ENCODE peak calls at places on chromosomes 2 and 18, in seven cellular contexts. One of them, this sample, is unnamed. For H3K4me1, the result is how much of the 10 kb centered on the place peaks cover.

GRCh38 chr2:143475131-143475784 is 346.0 kb downstream of the ARHGAP15 start:
- DNase-seq in left lung: no peak
- DNase-seq in A549: no peak
- DNase-seq in CD8-positive, alpha-beta T cell: no peak
- DNase-seq in OCI-LY7: no peak
- DNase-seq in tibial artery: no peak
- DNase-seq in cardiac muscle cell: no peak
- DNase-seq in this sample: no peak

GRCh38 chr2:240982821-240983281 is 15.6 kb upstream of the SNED1 start:
- DNase-seq in left lung: peak
- DNase-seq in A549: no peak
- DNase-seq in CD8-positive, alpha-beta T cell: no peak
- DNase-seq in OCI-LY7: no peak
- DNase-seq in tibial artery: peak
- DNase-seq in cardiac muscle cell: no peak
- DNase-seq in this sample: no peak

GRCh38 chr2:150909613-150910012 is 352.1 kb downstream of the RBM43 start:
- DNase-seq in left lung: no peak
- DNase-seq in A549: peak
- DNase-seq in CD8-positive, alpha-beta T cell: no peak
- DNase-seq in OCI-LY7: no peak
- DNase-seq in tibial artery: no peak
- DNase-seq in cardiac muscle cell: no peak
- DNase-seq in this sample: no peak

GRCh38 chr2:186653511-186653910 is 40.3 kb upstream of the FAM171B start:
- DNase-seq in left lung: no peak
- DNase-seq in A549: no peak
- DNase-seq in CD8-positive, alpha-beta T cell: no peak
- DNase-seq in OCI-LY7: no peak
- DNase-seq in tibial artery: no peak
- DNase-seq in cardiac muscle cell: no peak
- DNase-seq in this sample: no peak

GRCh38 chr2:37671013-37671815 is at the start of gene CDC42EP3:
- DNase-seq in left lung: peak
- DNase-seq in A549: peak
- DNase-seq in CD8-positive, alpha-beta T cell: peak
- DNase-seq in OCI-LY7: peak
- DNase-seq in tibial artery: peak
- DNase-seq in cardiac muscle cell: peak
- DNase-seq in this sample: peak

GRCh38 chr2:184004289-184004944 is 593.9 kb upstream of the ZNF804A start:
- DNase-seq in left lung: no peak
- DNase-seq in A549: no peak
- DNase-seq in CD8-positive, alpha-beta T cell: no peak
- DNase-seq in OCI-LY7: no peak
- DNase-seq in tibial artery: no peak
- DNase-seq in cardiac muscle cell: peak
- DNase-seq in this sample: peak

GRCh38 chr2:43430489-43430888 is 165.3 kb downstream of the THADA start:
- DNase-seq in left lung: no peak
- DNase-seq in A549: no peak
- DNase-seq in CD8-positive, alpha-beta T cell: no peak
- DNase-seq in OCI-LY7: no peak
- DNase-seq in tibial artery: no peak
- DNase-seq in cardiac muscle cell: no peak
- DNase-seq in this sample: no peak

GRCh38 chr2:147108553-147108952 is 736.3 kb upstream of the ACVR2A start:
- DNase-seq in left lung: no peak
- DNase-seq in A549: no peak
- DNase-seq in CD8-positive, alpha-beta T cell: no peak
- DNase-seq in OCI-LY7: no peak
- DNase-seq in tibial artery: no peak
- DNase-seq in cardiac muscle cell: no peak
- DNase-seq in this sample: no peak

GRCh38 chr2:204505946-204506345 is 39.3 kb upstream of the PARD3B start:
- DNase-seq in left lung: no peak
- DNase-seq in A549: no peak
- DNase-seq in CD8-positive, alpha-beta T cell: no peak
- DNase-seq in OCI-LY7: no peak
- DNase-seq in tibial artery: no peak
- DNase-seq in cardiac muscle cell: no peak
- DNase-seq in this sample: no peak

GRCh38 chr2:59997371-59997770 is 556.1 kb downstream of the BCL11A start:
- DNase-seq in left lung: no peak
- DNase-seq in A549: no peak
- DNase-seq in CD8-positive, alpha-beta T cell: no peak
- DNase-seq in OCI-LY7: no peak
- DNase-seq in tibial artery: no peak
- DNase-seq in cardiac muscle cell: no peak
- DNase-seq in this sample: no peak

GRCh38 chr18:6150481-6150880 is 255.2 kb upstream of the TMEM200C start:
- DNase-seq in left lung: no peak
- DNase-seq in A549: no peak
- DNase-seq in CD8-positive, alpha-beta T cell: no peak
- DNase-seq in OCI-LY7: no peak
- DNase-seq in tibial artery: no peak
- DNase-seq in cardiac muscle cell: no peak
- DNase-seq in this sample: no peak

GRCh38 chr2:237878321-237879057 is 19.1 kb downstream of the RAMP1 start:
- DNase-seq in left lung: no peak
- DNase-seq in A549: no peak
- DNase-seq in CD8-positive, alpha-beta T cell: no peak
- DNase-seq in OCI-LY7: no peak
- DNase-seq in tibial artery: peak
- DNase-seq in cardiac muscle cell: no peak
- DNase-seq in this sample: no peak

GRCh38 chr2:53353372-53354111 is 414.1 kb upstream of the CHAC2 start:
- DNase-seq in left lung: no peak
- DNase-seq in A549: peak
- DNase-seq in CD8-positive, alpha-beta T cell: no peak
- DNase-seq in OCI-LY7: no peak
- DNase-seq in tibial artery: no peak
- DNase-seq in cardiac muscle cell: no peak
- DNase-seq in this sample: peak

GRCh38 chr2:207790898-207791297 is 21.2 kb upstream of the FZD5 start:
- DNase-seq in left lung: no peak
- DNase-seq in A549: no peak
- DNase-seq in CD8-positive, alpha-beta T cell: no peak
- DNase-seq in OCI-LY7: no peak
- DNase-seq in tibial artery: no peak
- DNase-seq in cardiac muscle cell: no peak
- DNase-seq in this sample: no peak

GRCh38 chr2:169011698-169012097 is 19.4 kb downstream of the ABCB11 start:
- DNase-seq in left lung: no peak
- DNase-seq in A549: no peak
- DNase-seq in CD8-positive, alpha-beta T cell: no peak
- DNase-seq in OCI-LY7: no peak
- DNase-seq in tibial artery: no peak
- DNase-seq in cardiac muscle cell: no peak
- DNase-seq in this sample: no peak

GRCh38 chr2:169013628-169014026 is 17.5 kb downstream of the ABCB11 start:
- DNase-seq in left lung: no peak
- DNase-seq in A549: no peak
- DNase-seq in CD8-positive, alpha-beta T cell: no peak
- DNase-seq in OCI-LY7: no peak
- DNase-seq in tibial artery: no peak
- DNase-seq in cardiac muscle cell: no peak
- DNase-seq in this sample: no peak

GRCh38 chr2:169010633-169011460 is 20.3 kb downstream of the ABCB11 start:
- DNase-seq in left lung: no peak
- DNase-seq in A549: no peak
- DNase-seq in CD8-positive, alpha-beta T cell: no peak
- DNase-seq in OCI-LY7: no peak
- DNase-seq in tibial artery: no peak
- DNase-seq in cardiac muscle cell: no peak
- DNase-seq in this sample: no peak

GRCh38 chr2:169014780-169015179 is 16.3 kb downstream of the ABCB11 start:
- DNase-seq in left lung: no peak
- DNase-seq in A549: peak
- DNase-seq in CD8-positive, alpha-beta T cell: no peak
- DNase-seq in OCI-LY7: no peak
- DNase-seq in tibial artery: no peak
- DNase-seq in cardiac muscle cell: no peak
- DNase-seq in this sample: no peak

GRCh38 chr2:169012812-169013627 is 18.1 kb downstream of the ABCB11 start:
- DNase-seq in left lung: no peak
- DNase-seq in A549: no peak
- DNase-seq in CD8-positive, alpha-beta T cell: no peak
- DNase-seq in OCI-LY7: no peak
- DNase-seq in tibial artery: no peak
- DNase-seq in cardiac muscle cell: no peak
- DNase-seq in this sample: no peak
- H3K4me1 ChIP-seq in left lung: under half
- H3K4me1 ChIP-seq in A549: under half
- H3K4me1 ChIP-seq in CD8-positive, alpha-beta T cell: under half
- H3K4me1 ChIP-seq in OCI-LY7: under half
- H3K4me1 ChIP-seq in tibial artery: under half
- H3K4me1 ChIP-seq in cardiac muscle cell: under half
- H3K4me1 ChIP-seq in this sample: under half

GRCh38 chr2:85771486-85771885 is 17.7 kb downstream of the ATOH8 start:
- DNase-seq in left lung: no peak
- DNase-seq in A549: no peak
- DNase-seq in CD8-positive, alpha-beta T cell: no peak
- DNase-seq in OCI-LY7: no peak
- DNase-seq in tibial artery: no peak
- DNase-seq in cardiac muscle cell: no peak
- DNase-seq in this sample: no peak

GRCh38 chr2:85769987-85770362 is 16.2 kb downstream of the ATOH8 start:
- DNase-seq in left lung: no peak
- DNase-seq in A549: no peak
- DNase-seq in CD8-positive, alpha-beta T cell: no peak
- DNase-seq in OCI-LY7: no peak
- DNase-seq in tibial artery: no peak
- DNase-seq in cardiac muscle cell: no peak
- DNase-seq in this sample: no peak

GRCh38 chr2:85770369-85770768 is 16.6 kb downstream of the ATOH8 start:
- DNase-seq in left lung: no peak
- DNase-seq in A549: no peak
- DNase-seq in CD8-positive, alpha-beta T cell: no peak
- DNase-seq in OCI-LY7: no peak
- DNase-seq in tibial artery: no peak
- DNase-seq in cardiac muscle cell: no peak
- DNase-seq in this sample: no peak

GRCh38 chr2:85772019-85772745 is 18.4 kb downstream of the ATOH8 start:
- DNase-seq in left lung: peak
- DNase-seq in A549: peak
- DNase-seq in CD8-positive, alpha-beta T cell: no peak
- DNase-seq in OCI-LY7: no peak
- DNase-seq in tibial artery: peak
- DNase-seq in cardiac muscle cell: peak
- DNase-seq in this sample: peak

DNA sequence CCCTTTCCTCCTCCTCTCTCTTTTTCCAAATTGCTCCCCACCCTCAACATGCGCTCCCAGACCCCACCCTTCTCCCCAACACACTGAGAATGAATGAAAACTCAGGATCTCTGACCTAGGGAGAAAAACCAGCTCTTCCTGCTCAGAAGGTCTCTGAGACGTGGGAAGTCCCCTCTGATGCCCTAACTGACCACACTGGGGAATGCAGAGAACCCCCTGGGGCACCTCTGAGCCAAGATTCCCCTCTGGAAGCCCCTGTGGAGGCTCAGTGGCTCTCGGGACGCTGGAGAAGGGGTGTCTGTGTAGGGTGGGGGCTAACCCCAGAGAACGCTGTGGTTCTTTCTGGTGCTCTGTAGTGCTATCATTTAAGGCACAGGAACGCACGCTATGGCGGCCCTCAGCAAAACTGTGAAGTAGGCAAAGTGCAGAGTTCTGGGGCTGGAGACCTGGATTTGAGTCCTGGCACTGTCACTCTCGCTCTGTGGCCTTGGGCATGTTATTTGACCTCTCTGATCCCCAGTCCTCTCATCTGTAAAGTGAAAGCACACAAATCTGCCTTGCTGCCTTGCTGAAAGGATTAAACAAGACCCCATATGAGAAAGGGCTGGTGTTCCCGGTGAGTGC is 17.1 kb downstream of the ATOH8 start:
- DNase-seq in left lung: no peak
- DNase-seq in A549: no peak
- DNase-seq in CD8-positive, alpha-beta T cell: no peak
- DNase-seq in OCI-LY7: no peak
- DNase-seq in tibial artery: no peak
- DNase-seq in cardiac muscle cell: no peak
- DNase-seq in this sample: no peak
- H3K4me1 ChIP-seq in left lung: under half
- H3K4me1 ChIP-seq in A549: half or more
- H3K4me1 ChIP-seq in CD8-positive, alpha-beta T cell: under half
- H3K4me1 ChIP-seq in OCI-LY7: under half
- H3K4me1 ChIP-seq in tibial artery: under half
- H3K4me1 ChIP-seq in cardiac muscle cell: half or more
- H3K4me1 ChIP-seq in this sample: half or more

GRCh38 chr2:27906074-27906473 is 15.5 kb downstream of the BABAM2 start:
- DNase-seq in left lung: no peak
- DNase-seq in A549: no peak
- DNase-seq in CD8-positive, alpha-beta T cell: no peak
- DNase-seq in OCI-LY7: no peak
- DNase-seq in tibial artery: no peak
- DNase-seq in cardiac muscle cell: no peak
- DNase-seq in this sample: no peak
- H3K4me1 ChIP-seq in left lung: under half
- H3K4me1 ChIP-seq in A549: under half
- H3K4me1 ChIP-seq in CD8-positive, alpha-beta T cell: under half
- H3K4me1 ChIP-seq in OCI-LY7: under half
- H3K4me1 ChIP-seq in tibial artery: under half
- H3K4me1 ChIP-seq in cardiac muscle cell: under half
- H3K4me1 ChIP-seq in this sample: under half

GRCh38 chr18:13517369-13517768 is 209.0 kb downstream of the FAM210A start:
- DNase-seq in left lung: no peak
- DNase-seq in A549: no peak
- DNase-seq in CD8-positive, alpha-beta T cell: no peak
- DNase-seq in OCI-LY7: no peak
- DNase-seq in tibial artery: no peak
- DNase-seq in cardiac muscle cell: no peak
- DNase-seq in this sample: no peak

GRCh38 chr18:13513481-13513880 is 212.9 kb downstream of the FAM210A start:
- DNase-seq in left lung: no peak
- DNase-seq in A549: no peak
- DNase-seq in CD8-positive, alpha-beta T cell: no peak
- DNase-seq in OCI-LY7: no peak
- DNase-seq in tibial artery: no peak
- DNase-seq in cardiac muscle cell: no peak
- DNase-seq in this sample: no peak

GRCh38 chr18:13518382-13518781 is 208.0 kb downstream of the FAM210A start:
- DNase-seq in left lung: no peak
- DNase-seq in A549: no peak
- DNase-seq in CD8-positive, alpha-beta T cell: no peak
- DNase-seq in OCI-LY7: no peak
- DNase-seq in tibial artery: no peak
- DNase-seq in cardiac muscle cell: no peak
- DNase-seq in this sample: no peak

GRCh38 chr18:13514558-13514957 is 211.8 kb downstream of the FAM210A start:
- DNase-seq in left lung: no peak
- DNase-seq in A549: no peak
- DNase-seq in CD8-positive, alpha-beta T cell: no peak
- DNase-seq in OCI-LY7: no peak
- DNase-seq in tibial artery: no peak
- DNase-seq in cardiac muscle cell: no peak
- DNase-seq in this sample: no peak

DNA sequence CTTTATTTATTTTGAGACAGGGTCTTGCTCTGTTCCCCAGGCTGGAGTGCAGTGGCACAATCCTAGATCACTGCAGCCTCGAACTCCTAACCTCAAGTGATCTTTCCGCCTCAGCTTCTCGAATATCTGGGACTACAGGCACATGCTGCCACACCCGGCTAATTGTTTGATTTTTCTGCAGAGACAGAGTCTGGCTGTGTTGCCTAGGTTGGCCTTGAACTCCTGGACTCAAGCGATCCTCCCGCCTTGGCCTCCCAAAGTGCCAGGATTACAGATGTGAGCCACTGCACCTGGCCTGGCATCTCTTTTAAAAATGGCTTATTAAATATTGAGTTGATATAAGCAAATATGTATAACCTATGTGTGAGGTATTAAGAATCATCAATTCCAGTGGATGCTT is 209.5 kb downstream of the FAM210A start:
- DNase-seq in left lung: no peak
- DNase-seq in A549: no peak
- DNase-seq in CD8-positive, alpha-beta T cell: no peak
- DNase-seq in OCI-LY7: no peak
- DNase-seq in tibial artery: no peak
- DNase-seq in cardiac muscle cell: no peak
- DNase-seq in this sample: no peak
- H3K4me1 ChIP-seq in left lung: under half
- H3K4me1 ChIP-seq in A549: under half
- H3K4me1 ChIP-seq in CD8-positive, alpha-beta T cell: under half
- H3K4me1 ChIP-seq in OCI-LY7: under half
- H3K4me1 ChIP-seq in tibial artery: under half
- H3K4me1 ChIP-seq in cardiac muscle cell: under half
- H3K4me1 ChIP-seq in this sample: under half